ENCODE peak calls at places on chromosomes 7 and 10, in four cellular contexts. A is H9, D is IMR-90, L is mesendoderm. K is an unnamed sample.

GRCh38 chr7:47382200-47382599 is 199.7 kb downstream of the TNS3 start:
- DNase-seq in D (no peak), L (no peak), A (no peak), K (no peak)

GRCh38 chr10:124472071-124472470 is 10.4 kb downstream of the LHPP start:
- DNase-seq in L (no peak), A (no peak), D (no peak), K (no peak)

GRCh38 chr7:24284699-24285506 is 913 bp downstream of the NPY start:
- DNase-seq in A (peak), D (no peak), L (peak), K (peak)

GRCh38 chr10:23955456-23955855 is 253.5 kb upstream of the KIAA1217 start:
- DNase-seq in A (no peak), D (no peak), L (no peak), K (no peak)

GRCh38 chr10:60235001-60235400 is 154.7 kb downstream of the ANK3 start:
- DNase-seq in D (peak), A (no peak), L (no peak), K (no peak)

GRCh38 chr10:104274762-104275721 is 6.1 kb downstream of the GSTO2 start:
- DNase-seq in L (peak), D (no peak), A (peak), K (peak)

GRCh38 chr7:97215556-97215955 is 98.1 kb downstream of the SDHAF3 start:
- DNase-seq in A (peak), D (no peak), L (peak), K (no peak)

GRCh38 chr7:101164071-101164840 is 1.1 kb downstream of the VGF start:
- DNase-seq in D (peak), L (peak), A (peak), K (peak)

GRCh38 chr7:107711301-107711700 is 32.6 kb upstream of the CBLL1 start:
- DNase-seq in L (no peak), A (no peak), D (peak), K (no peak)

GRCh38 chr7:69840248-69840647 is 242.0 kb downstream of the AUTS2 start:
- DNase-seq in D (no peak), L (no peak), A (no peak), K (no peak)

GRCh38 chr7:30148426-30148825 is 13.6 kb downstream of the MTURN start:
- DNase-seq in A (no peak), D (no peak), L (no peak), K (no peak)

GRCh38 chr10:73886085-73886529 is 11.8 kb upstream of the CAMK2G start:
- DNase-seq in L (peak), A (peak), D (peak), K (peak)

GRCh38 chr7:116672596-116673503 is 854 bp downstream of the MET start:
- DNase-seq in A (peak), D (peak), L (no peak), K (no peak)

GRCh38 chr10:3805791-3806381 is 20.9 kb upstream of the KLF6 start:
- DNase-seq in L (peak), D (peak), A (peak), K (no peak)

GRCh38 chr7:1590476-1590875 is 20.6 kb upstream of the PSMG3 start:
- DNase-seq in D (no peak), L (no peak), A (no peak), K (no peak)

GRCh38 chr7:157904211-157904865 is 567.5 kb downstream of the DNAJB6 start:
- DNase-seq in D (no peak), A (no peak), L (no peak), K (no peak)

GRCh38 chr7:34675749-34676374 is 17.8 kb downstream of the NPSR1 start:
- DNase-seq in L (peak), D (no peak), A (peak), K (peak)

GRCh38 chr10:68212721-68213352 is 19.1 kb downstream of the ATOH7 start:
- DNase-seq in A (no peak), D (peak), L (peak), K (no peak)

GRCh38 chr7:158228986-158229385 is 358.6 kb downstream of the PTPRN2 start:
- DNase-seq in A (peak), L (peak), D (no peak), K (peak)

GRCh38 chr10:119575506-119575905 is 21.3 kb downstream of the TIAL1 start:
- DNase-seq in L (no peak), D (peak), A (no peak), K (no peak)

GRCh38 chr7:19122018-19122588 is 4.7 kb upstream of the TWIST1 start:
- DNase-seq in L (peak), A (no peak), D (peak), K (no peak)

GRCh38 chr10:119693262-119693957 is 32.4 kb upstream of the INPP5F start:
- DNase-seq in D (no peak), A (no peak), L (no peak), K (no peak)

GRCh38 chr7:44603208-44603607 is 3.2 kb upstream of the OGDH start:
- DNase-seq in D (no peak), L (no peak), A (no peak), K (no peak)

GRCh38 chr7:46569117-46569433 is 648.0 kb upstream of the IGFBP3 start:
- DNase-seq in A (no peak), L (peak), D (no peak), K (no peak)

GRCh38 chr10:51687296-51687695 is 12.1 kb downstream of the CSTF2T start:
- DNase-seq in D (no peak), A (no peak), L (no peak), K (no peak)

GRCh38 chr10:92550924-92551323 is 23.0 kb downstream of the IDE start:
- DNase-seq in A (no peak), L (no peak), D (no peak), K (no peak)

GRCh38 chr7:55539380-55539779 is 32.9 kb downstream of the VOPP1 start:
- DNase-seq in L (peak), A (peak), D (peak), K (no peak)

GRCh38 chr10:131649609-131650008 is 251.2 kb upstream of the PPP2R2D start:
- DNase-seq in A (no peak), D (no peak), L (no peak), K (no peak)

GRCh38 chr7:157490465-157490912 is 153.7 kb downstream of the DNAJB6 start:
- DNase-seq in D (peak), A (no peak), L (no peak), K (no peak)

GRCh38 chr10:35379226-35380137 is 43.2 kb downstream of the CCNY start:
- DNase-seq in A (no peak), L (peak), D (peak), K (peak)

GRCh38 chr7:34596887-34597286 is 61.1 kb upstream of the NPSR1 start:
- DNase-seq in D (no peak), L (peak), A (no peak), K (no peak)

GRCh38 chr7:1854521-1855395 is 184.7 kb downstream of the ELFN1 start:
- DNase-seq in L (no peak), A (peak), D (no peak), K (no peak)

GRCh38 chr10:52059089-52059488 is 255.0 kb upstream of the DKK1 start:
- DNase-seq in D (peak), A (no peak), L (no peak), K (no peak)

GRCh38 chr10:116437076-116437692 is 9.5 kb downstream of the PNLIPRP3 start:
- DNase-seq in A (no peak), L (no peak), D (no peak), K (no peak)

GRCh38 chr10:23326541-23327307 is 17.9 kb downstream of the C10orf67 start:
- DNase-seq in D (no peak), A (no peak), L (no peak), K (no peak)

GRCh38 chr7:14228341-14228740 is 238.9 kb upstream of the ETV1 start:
- DNase-seq in L (no peak), A (no peak), D (no peak), K (no peak)

GRCh38 chr10:122154733-122155366 is 116.2 kb upstream of the BTBD16 start:
- DNase-seq in D (peak), A (peak), L (peak), K (no peak)

GRCh38 chr10:67282871-67283270 is 357.0 kb downstream of the LRRTM3 start:
- DNase-seq in L (no peak), D (no peak), A (no peak), K (no peak)

GRCh38 chr10:43123361-43124093 is 14.7 kb upstream of the CSGALNACT2 start:
- DNase-seq in D (no peak), L (no peak), A (peak), K (peak)
- H3K56ac ChIP-seq in D (no peak), L (no peak), A (no peak), K (no peak)

DNA sequence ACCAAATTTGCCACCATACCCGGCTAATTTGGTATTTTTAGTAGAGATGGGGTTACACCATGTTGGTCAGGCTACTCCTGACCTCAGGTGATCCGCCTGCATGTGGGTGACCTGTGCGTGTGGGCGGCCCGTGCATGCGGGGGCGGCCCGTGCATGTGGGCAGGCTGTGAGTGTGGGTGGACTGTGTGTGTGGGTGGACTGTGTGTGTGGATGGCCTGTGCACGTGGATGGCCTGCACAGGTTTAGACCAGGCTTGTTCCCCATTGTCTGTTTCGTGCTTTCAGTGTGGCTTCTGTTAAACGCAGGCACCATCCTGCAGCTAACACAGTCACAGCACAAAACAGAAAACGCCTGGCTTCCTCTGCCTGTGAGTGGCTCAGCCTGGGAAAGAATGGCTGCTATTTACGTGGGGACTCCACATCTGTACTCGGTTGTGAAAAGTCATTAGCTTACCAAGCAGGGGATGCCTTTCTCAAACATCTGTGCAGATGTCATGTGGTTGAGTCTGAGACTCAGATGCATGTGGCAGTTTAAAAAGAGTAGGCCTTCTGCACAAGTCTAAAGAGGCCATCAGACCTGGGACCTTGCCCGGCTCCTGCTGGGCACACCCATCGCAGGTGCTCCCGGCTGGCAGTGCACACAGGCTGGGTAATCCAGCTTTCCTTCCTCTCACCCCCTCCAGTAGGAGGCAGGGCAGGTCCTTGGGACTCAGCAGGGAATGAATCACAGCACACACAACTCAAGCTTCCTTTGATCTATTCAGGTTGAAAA is 91.6 kb downstream of the COBL start:
- DNase-seq in A (peak), L (peak), D (no peak), K (peak)
- H3K56ac ChIP-seq in A (no peak), L (no peak), D (no peak), K (no peak)

DNA sequence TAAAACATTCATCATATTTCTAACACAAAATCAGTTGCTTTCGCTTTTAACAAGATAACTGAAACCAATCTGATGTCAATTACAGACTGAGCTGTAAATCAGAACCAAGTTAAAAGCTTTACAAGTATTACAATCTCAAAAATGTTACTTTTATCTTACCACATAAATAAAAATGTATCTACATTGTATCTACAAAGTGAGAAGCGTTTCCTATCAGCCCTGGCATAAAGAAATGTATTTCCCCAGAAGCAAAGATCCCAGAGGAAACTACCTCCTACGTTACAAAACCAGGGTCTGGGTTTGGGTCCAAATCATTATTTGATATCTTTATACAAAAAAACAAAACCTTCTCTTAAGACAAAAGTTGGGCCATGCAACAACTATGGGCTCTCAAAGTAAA is 2.6 kb downstream of the SMURF1 start:
- DNase-seq in A (no peak), L (no peak), D (no peak), K (no peak)
- H3K56ac ChIP-seq in A (no peak), L (no peak), D (peak), K (no peak)

GRCh38 chr7:149870274-149870673 is 3.5 kb upstream of the ATP6V0E2 start:
- DNase-seq in D (no peak), A (peak), L (no peak), K (peak)
- H3K56ac ChIP-seq in D (no peak), A (no peak), L (no peak), K (no peak)

GRCh38 chr7:111541067-111541466 is 21.2 kb downstream of the IMMP2L start:
- DNase-seq in D (no peak), A (no peak), L (no peak), K (no peak)
- H3K56ac ChIP-seq in D (no peak), A (no peak), L (no peak), K (no peak)

DNA sequence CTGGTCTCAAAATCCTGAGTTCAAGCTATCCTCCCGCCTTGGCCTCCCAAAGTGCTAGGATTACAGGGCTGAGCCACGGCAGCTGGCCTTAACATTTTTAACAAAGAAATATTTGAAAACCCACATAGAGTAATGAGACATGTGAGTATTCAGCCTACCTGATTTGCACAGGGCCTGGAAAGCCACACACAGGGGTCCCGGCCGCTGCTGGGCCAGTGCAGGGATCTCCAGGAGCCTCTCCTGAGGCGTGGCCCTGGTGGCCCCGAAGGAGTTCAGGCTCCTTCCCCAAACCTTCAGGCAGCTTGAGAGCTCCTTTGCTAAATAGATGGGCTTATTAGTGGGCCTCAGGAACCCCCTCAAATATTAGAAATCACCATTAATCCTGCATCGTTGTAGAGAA is 18.7 kb downstream of the CNPY1 start:
- DNase-seq in L (no peak), A (no peak), D (no peak), K (no peak)
- H3K56ac ChIP-seq in L (no peak), A (no peak), D (no peak), K (no peak)

GRCh38 chr10:96023168-96023567 is 20.2 kb upstream of the CCNJ start:
- DNase-seq in D (no peak), L (no peak), A (no peak), K (no peak)
- H3K56ac ChIP-seq in D (no peak), L (no peak), A (no peak), K (no peak)

GRCh38 chr10:75954486-75954885 is 523.1 kb downstream of the LRMDA start:
- DNase-seq in D (no peak), L (no peak), A (no peak), K (no peak)
- H3K56ac ChIP-seq in D (no peak), L (no peak), A (no peak), K (no peak)

GRCh38 chr10:127498081-127498480 is 51.0 kb upstream of the NPS start:
- DNase-seq in L (no peak), A (no peak), D (no peak), K (no peak)
- H3K56ac ChIP-seq in L (no peak), A (no peak), D (no peak), K (no peak)

DNA sequence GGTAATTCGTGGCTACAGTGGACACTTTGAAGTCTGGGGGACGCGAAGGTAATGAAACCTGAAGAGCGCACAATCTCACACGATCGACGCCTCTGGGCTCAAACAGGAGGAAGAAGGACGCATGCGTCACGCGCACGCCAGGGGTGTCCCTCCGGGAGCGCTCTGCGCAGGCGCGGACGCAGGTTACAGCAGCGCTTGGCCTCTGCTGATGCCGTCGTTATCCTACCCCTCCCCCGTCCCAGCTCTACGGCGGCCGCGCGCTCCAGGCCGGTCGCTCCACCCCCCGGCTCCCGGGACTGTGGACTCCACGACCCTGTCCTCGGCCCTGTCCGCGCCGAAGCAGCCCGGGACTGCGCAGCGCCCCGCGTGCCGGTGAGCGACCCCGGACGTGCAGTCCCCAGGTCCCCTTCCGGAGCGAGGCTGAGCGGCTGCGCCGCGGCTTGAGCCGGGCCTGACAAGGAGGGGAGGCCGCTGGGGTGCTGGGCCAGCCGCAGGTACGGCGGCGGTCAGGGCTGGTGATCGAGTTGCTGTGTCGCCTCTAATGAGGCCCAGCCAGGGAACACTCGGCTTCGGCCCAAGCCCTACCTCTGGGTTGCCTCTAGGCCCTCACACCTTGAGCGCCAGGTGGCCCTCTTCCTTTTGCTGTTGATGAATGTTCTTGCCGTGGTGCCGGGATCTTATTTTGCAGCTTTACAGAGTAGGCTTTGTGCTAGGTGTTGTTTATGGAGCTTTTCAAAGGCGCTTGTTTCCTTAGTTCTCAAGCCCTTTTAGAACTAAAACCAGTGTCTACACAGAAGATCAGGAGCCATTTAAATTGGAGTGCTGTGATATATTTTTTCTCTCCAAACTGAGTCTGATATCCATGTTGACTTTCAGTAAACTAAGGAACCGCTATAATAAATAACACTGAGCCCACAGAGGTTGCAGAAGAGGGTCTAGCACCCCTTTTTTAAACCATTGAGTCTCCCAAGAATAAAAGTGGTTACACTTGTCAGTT is at the start of gene TMEM106B:
- DNase-seq in A (peak), L (peak), D (peak), K (peak)
- H3K56ac ChIP-seq in A (no peak), L (peak), D (peak), K (peak)

K was measured in H1.